ENCODE peak calls at places on chromosomes 6 and 20, in seven cellular contexts. B, Q, Z, D, W, H and V are unnamed samples.

GRCh38 chr6:104837158-104837557 is 22.6 kb downstream of the HACE1 start:
- DNase-seq in B (no peak), Q (no peak), Z (no peak), D (no peak), W (no peak), H (no peak), V (no peak)

GRCh38 chr6:152952866-152953509 is 29.9 kb downstream of the FBXO5 start:
- DNase-seq in B (no peak), Q (no peak), Z (no peak), D (no peak), W (peak), H (no peak), V (no peak)

GRCh38 chr6:26033132-26033941 is 53.9 kb upstream of the HFE start:
- DNase-seq in B (peak), Q (peak), Z (peak), D (peak), W (peak), H (peak), V (peak)

GRCh38 chr20:50580016-50580747 is 70.0 kb downstream of the PTPN1 start:
- DNase-seq in B (peak), Q (peak), Z (no peak), D (peak), W (peak), H (no peak), V (no peak)

GRCh38 chr6:113684382-113684901 is 172.7 kb upstream of the MARCKS start:
- DNase-seq in B (no peak), Q (no peak), Z (no peak), D (no peak), W (no peak), H (no peak), V (no peak)

GRCh38 chr6:170005680-170006470 is 254.5 kb downstream of the ERMARD start:
- DNase-seq in B (no peak), Q (no peak), Z (no peak), D (no peak), W (no peak), H (no peak), V (no peak)

GRCh38 chr6:27604986-27605385 is 132.1 kb upstream of the ZNF184 start:
- DNase-seq in B (no peak), Q (no peak), Z (no peak), D (no peak), W (no peak), H (no peak), V (no peak)

GRCh38 chr20:58374027-58374850 is 14.8 kb upstream of the VAPB start:
- DNase-seq in B (no peak), Q (no peak), Z (no peak), D (no peak), W (no peak), H (no peak), V (no peak)

GRCh38 chr6:40999498-41000070 is 39.4 kb downstream of the UNC5CL start:
- DNase-seq in B (peak), Q (no peak), Z (peak), D (peak), W (peak), H (no peak), V (no peak)

GRCh38 chr6:106569444-106569843 is 59.9 kb downstream of the RTN4IP1 start:
- DNase-seq in B (no peak), Q (no peak), Z (no peak), D (no peak), W (peak), H (no peak), V (no peak)

GRCh38 chr6:158460602-158461092 is 99.2 kb upstream of the TMEM181 start:
- DNase-seq in B (no peak), Q (no peak), Z (no peak), D (no peak), W (peak), H (no peak), V (no peak)

GRCh38 chr6:43817192-43817591 is 47.2 kb downstream of the VEGFA start:
- DNase-seq in B (no peak), Q (no peak), Z (no peak), D (no peak), W (peak), H (no peak), V (no peak)

GRCh38 chr20:57390604-57391438 is at the start of gene RBM38:
- DNase-seq in B (peak), Q (peak), Z (peak), D (peak), W (peak), H (peak), V (peak)

GRCh38 chr6:30895343-30895742 is 11.0 kb downstream of the DDR1 start:
- DNase-seq in B (no peak), Q (no peak), Z (no peak), D (no peak), W (no peak), H (no peak), V (no peak)

GRCh38 chr6:9523462-9523861 is 891.4 kb downstream of the TFAP2A start:
- DNase-seq in B (no peak), Q (no peak), Z (no peak), D (no peak), W (peak), H (no peak), V (no peak)

GRCh38 chr20:57397004-57397692 is 6.0 kb downstream of the RBM38 start:
- DNase-seq in B (no peak), Q (no peak), Z (no peak), D (no peak), W (no peak), H (no peak), V (peak)

GRCh38 chr6:67210450-67210849 is 1424.6 kb upstream of the ADGRB3 start:
- DNase-seq in B (no peak), Q (no peak), Z (no peak), D (no peak), W (no peak), H (no peak), V (no peak)